ENCODE peak calls at places on chromosomes 6 and 20, in four cellular contexts. A is NCI-H748 treated with DMSO at 0.1 percent for 48 hours, Z is RKO, J is occipital lobe. V is an unnamed sample.

GRCh38 chr6:27672113-27672799 is 199.4 kb upstream of the ZNF184 start:
- DNase-seq in J (no peak), A (peak; percentile 97), Z (peak; percentile 91), V (no peak)

GRCh38 chr20:58976095-58976730 is 4.8 kb upstream of the NELFCD start:
- DNase-seq in J (no peak), Z (peak; percentile 21), A (no peak), V (no peak)

GRCh38 chr6:33860706-33861474 is 57.1 kb upstream of the MLN start:
- DNase-seq in A (no peak), J (no peak), Z (no peak), V (no peak)

GRCh38 chr20:4006640-4007039 is 8.7 kb downstream of the RNF24 start:
- DNase-seq in Z (no peak), A (no peak), J (peak; percentile 66), V (no peak)

GRCh38 chr6:135182993-135183531 is 2.0 kb downstream of the MYB start:
- DNase-seq in Z (no peak), A (peak; percentile 50), J (no peak), V (no peak)

GRCh38 chr6:159042003-159042823 is 2.6 kb downstream of the TAGAP start:
- DNase-seq in A (peak; percentile 64), Z (peak; percentile 69), J (peak; percentile 36), V (peak; percentile 87)

GRCh38 chr20:2692886-2693285 is 306 bp downstream of the EBF4 start:
- DNase-seq in J (no peak), A (no peak), Z (peak; percentile 16), V (no peak)

GRCh38 chr6:160041608-160042007 is 72.7 kb downstream of the IGF2R start:
- DNase-seq in J (peak; percentile 47), A (no peak), Z (no peak), V (peak; percentile 55)

GRCh38 chr6:38720295-38720694 is 5.2 kb downstream of the DNAH8 start:
- DNase-seq in Z (peak; percentile 43), J (no peak), A (no peak), V (no peak)

GRCh38 chr20:38331814-38332213 is 14.5 kb upstream of the LBP start:
- DNase-seq in A (no peak), J (no peak), Z (no peak), V (no peak)

GRCh38 chr6:100617633-100618348 is 153.1 kb upstream of the SIM1 start:
- DNase-seq in A (no peak), Z (no peak), J (no peak), V (peak; percentile 23)

GRCh38 chr6:19988555-19988954 is 151.4 kb downstream of the ID4 start:
- DNase-seq in A (no peak), Z (peak; percentile 49), J (no peak), V (peak; percentile 23)

GRCh38 chr6:149147939-149148718 is 169.4 kb upstream of the TAB2 start:
- DNase-seq in Z (no peak), J (no peak), A (no peak), V (no peak)

GRCh38 chr20:35523298-35523888 is 6.1 kb downstream of the C20orf173 start:
- DNase-seq in A (no peak), J (no peak), Z (peak; percentile 29), V (peak; percentile 52)

GRCh38 chr6:35432291-35432690 is 19.8 kb upstream of the FANCE start:
- DNase-seq in A (no peak), Z (no peak), J (no peak), V (no peak)

GRCh38 chr6:2524090-2524489 is 226.6 kb downstream of the MYLK4 start:
- DNase-seq in Z (peak; percentile 30), A (no peak), J (no peak), V (no peak)

GRCh38 chr6:113619077-113619476 is 238.1 kb upstream of the MARCKS start:
- DNase-seq in J (no peak), A (no peak), Z (no peak), V (no peak)

GRCh38 chr6:154995241-154996162 is at the start of gene TIAM2:
- DNase-seq in A (no peak), Z (no peak), J (no peak), V (peak; percentile 22)

GRCh38 chr20:43938932-43939761 is 24.5 kb downstream of the TOX2 start:
- DNase-seq in J (no peak), A (no peak), Z (peak; percentile 66), V (peak; percentile 98)

GRCh38 chr6:33414592-33415271 is 3.2 kb downstream of the CUTA start:
- DNase-seq in Z (no peak), J (no peak), A (no peak), V (no peak)

GRCh38 chr20:38023181-38024085 is 9.8 kb downstream of the TTI1 start:
- DNase-seq in A (no peak), Z (no peak), J (no peak), V (no peak)

GRCh38 chr20:57618091-57618765 is 2.0 kb downstream of the ZBP1 start:
- DNase-seq in J (no peak), A (no peak), Z (peak; percentile 18), V (peak; percentile 81)

GRCh38 chr6:135939216-135939610 is 87.7 kb downstream of the PDE7B start:
- DNase-seq in J (no peak), A (no peak), Z (no peak), V (no peak)

GRCh38 chr6:107822154-107823046 is 1.7 kb downstream of the SCML4 start:
- DNase-seq in J (no peak), Z (no peak), A (no peak), V (no peak)

V was measured in RWPE1.